ENCODE peak calls at places on chromosomes 16 and 17, in nine cellular contexts. L is foreskin fibroblast, I is cardiac fibroblast, G is psoas muscle, C is astrocyte, M is heart right ventricle, U is AG10803, T is GM12864, Z is Calu3. R is an unnamed sample.
A peak's percentile ranks its signal among the peaks of the same experiment; 100 is the strongest.

GRCh38 chr17:77119668-77120301 is 21.0 kb upstream of the SEC14L1 start:
- DNase-seq in L (no peak), I (no peak), G (no peak), C (no peak), M (no peak), U (no peak), T (no peak), Z (no peak), R (no peak)

GRCh38 chr17:61250335-61250890 is 149.2 kb upstream of the TBX2 start:
- DNase-seq in L (peak; percentile 68), I (peak; percentile 39), G (no peak), C (peak; percentile 72), M (no peak), U (peak; percentile 31), T (no peak), Z (no peak), R (no peak)

GRCh38 chr17:9355841-9356240 is 219.8 kb downstream of the STX8 start:
- DNase-seq in L (no peak), I (no peak), G (no peak), C (no peak), M (no peak), U (no peak), T (no peak), Z (no peak), R (no peak)

GRCh38 chr17:44794699-44795413 is 35.2 kb downstream of the GJC1 start:
- DNase-seq in L (peak; percentile 84), I (peak; percentile 71), G (no peak), C (peak; percentile 96), M (peak; percentile 55), U (peak; percentile 89), T (no peak), Z (no peak), R (no peak)

GRCh38 chr16:19140392-19140791 is 26.6 kb downstream of the ITPRIPL2 start:
- DNase-seq in L (no peak), I (no peak), G (no peak), C (no peak), M (no peak), U (no peak), T (no peak), Z (no peak), R (no peak)

GRCh38 chr17:62705116-62705515 is 77.6 kb downstream of the MRC2 start:
- DNase-seq in L (peak; percentile 49), I (peak; percentile 39), G (no peak), C (no peak), M (peak; percentile 52), U (no peak), T (no peak), Z (no peak), R (peak; percentile 30)

GRCh38 chr17:512926-513325 is 160.3 kb upstream of the RPH3AL start:
- DNase-seq in L (peak; percentile 80), I (peak; percentile 27), G (no peak), C (no peak), M (no peak), U (peak; percentile 84), T (no peak), Z (no peak), R (no peak)

GRCh38 chr17:44804301-44805061 is 25.6 kb downstream of the GJC1 start:
- DNase-seq in L (peak; percentile 52), I (peak; percentile 46), G (no peak), C (no peak), M (peak; percentile 60), U (no peak), T (no peak), Z (no peak), R (no peak)

GRCh38 chr16:47467501-47467900 is 6.4 kb downstream of the PHKB start:
- DNase-seq in L (peak; percentile 23), I (no peak), G (no peak), C (no peak), M (no peak), U (no peak), T (no peak), Z (no peak), R (no peak)

GRCh38 chr16:65012357-65012756 is 109.5 kb downstream of the CDH11 start:
- DNase-seq in L (peak; percentile 83), I (no peak), G (no peak), C (peak; percentile 85), M (no peak), U (peak; percentile 61), T (no peak), Z (no peak), R (no peak)

GRCh38 chr17:28258347-28258887 is 60.6 kb upstream of the TMEM97 start:
- DNase-seq in L (no peak), I (no peak), G (no peak), C (no peak), M (no peak), U (no peak), T (no peak), Z (no peak), R (no peak)

GRCh38 chr16:50842589-50842988 is 100.7 kb downstream of the CYLD start:
- DNase-seq in L (no peak), I (no peak), G (no peak), C (peak; percentile 26), M (no peak), U (no peak), T (no peak), Z (no peak), R (no peak)

GRCh38 chr17:73742915-73743314 is 98.7 kb upstream of the SDK2 start:
- DNase-seq in L (no peak), I (no peak), G (no peak), C (no peak), M (no peak), U (no peak), T (no peak), Z (no peak), R (no peak)

DNA sequence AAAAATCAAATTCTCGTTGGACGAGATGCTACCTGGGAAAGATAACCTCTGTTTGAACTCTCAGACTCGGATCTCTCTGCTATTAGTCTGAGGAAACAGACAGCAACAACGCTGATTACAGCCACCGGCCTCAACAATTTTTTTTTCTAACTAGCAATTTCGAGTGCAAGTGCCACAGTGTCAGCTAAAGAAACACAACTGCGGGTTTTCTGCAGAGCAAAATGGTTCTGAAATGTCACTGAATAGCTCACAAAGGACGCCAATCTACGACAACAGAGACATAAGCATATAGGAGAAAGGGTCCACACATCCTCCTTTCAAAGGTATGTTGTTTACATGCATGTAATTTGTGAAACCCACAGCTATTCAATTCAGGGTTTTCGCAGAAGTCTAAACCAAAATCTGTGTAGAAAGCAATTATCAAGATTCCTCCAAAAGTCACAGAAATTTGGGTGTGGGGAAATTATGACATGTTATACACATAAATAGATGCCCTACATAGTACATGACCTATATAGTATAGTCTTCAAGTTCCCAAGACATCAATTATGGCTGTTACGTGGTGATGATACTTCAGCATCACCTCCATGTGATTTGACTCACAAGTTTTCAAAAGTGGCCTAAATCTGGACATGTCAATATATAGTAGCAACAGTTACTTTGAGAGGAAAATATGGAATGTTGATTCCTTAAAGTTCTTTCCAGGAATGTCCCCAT is 135.7 kb downstream of the SKAP1 start:
- DNase-seq in L (no peak), I (no peak), G (no peak), C (no peak), M (no peak), U (no peak), T (no peak), Z (no peak), R (no peak)
- TF ChIP-seq CTCF in L (no peak), I (no peak), G (no peak), C (no peak), M (no peak), U (no peak), T (no peak), Z (no peak), R (no peak)

DNA sequence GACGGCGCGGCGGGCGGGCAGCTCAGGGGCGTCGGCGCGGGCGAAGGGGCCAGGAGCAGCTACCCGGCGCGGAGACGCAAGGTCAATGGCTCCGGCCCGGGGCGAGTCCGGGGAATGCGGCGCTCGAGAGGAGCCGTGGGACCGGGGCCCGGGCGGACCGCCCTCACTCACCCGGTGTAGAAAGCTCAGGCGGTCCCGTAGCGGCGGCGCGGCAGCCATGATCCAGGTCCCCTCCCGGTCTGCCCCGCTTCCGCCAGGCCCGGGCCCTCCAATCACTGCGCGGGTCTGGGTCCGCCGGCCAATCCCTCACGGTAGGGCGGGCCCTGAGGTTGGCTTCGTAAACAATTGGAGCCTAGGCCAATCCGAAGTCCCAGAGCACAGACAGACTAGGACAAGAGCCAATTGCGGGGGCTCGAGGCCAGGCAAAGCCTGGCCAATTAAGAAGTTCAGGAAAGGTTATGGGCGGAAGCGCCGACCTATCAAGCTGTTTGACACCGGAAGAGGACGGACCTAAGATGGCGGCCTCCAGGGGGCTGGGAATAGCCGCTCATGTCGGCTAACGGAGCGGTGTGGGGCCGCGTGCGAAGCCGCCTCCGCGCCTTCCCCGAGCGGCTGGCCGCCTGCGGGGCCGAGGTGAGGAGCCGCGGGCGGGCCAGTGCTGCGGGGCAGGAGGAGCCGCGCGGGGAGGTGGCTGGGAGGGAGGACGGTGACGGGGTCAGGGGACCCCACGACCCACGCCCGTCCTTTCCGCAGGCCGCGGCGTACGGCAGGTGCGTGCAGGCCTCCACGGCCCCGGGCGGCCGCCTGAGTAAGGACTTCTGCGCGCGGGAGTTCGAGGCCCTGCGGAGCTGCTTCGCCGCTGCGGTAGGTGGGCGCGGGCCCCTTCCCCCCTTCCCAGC is at the start of the genes NDUFAF8 and TEPSIN:
- DNase-seq in L (peak; percentile 100), I (peak; percentile 100), G (peak; percentile 97), C (peak; percentile 99), M (peak; percentile 98), U (peak; percentile 100), T (peak; percentile 97), Z (peak; percentile 97), R (peak; percentile 93)
- TF ChIP-seq CTCF in L (no peak), I (no peak), G (no peak), C (no peak), M (peak; percentile 25), U (no peak), T (no peak), Z (no peak), R (no peak)

DNA sequence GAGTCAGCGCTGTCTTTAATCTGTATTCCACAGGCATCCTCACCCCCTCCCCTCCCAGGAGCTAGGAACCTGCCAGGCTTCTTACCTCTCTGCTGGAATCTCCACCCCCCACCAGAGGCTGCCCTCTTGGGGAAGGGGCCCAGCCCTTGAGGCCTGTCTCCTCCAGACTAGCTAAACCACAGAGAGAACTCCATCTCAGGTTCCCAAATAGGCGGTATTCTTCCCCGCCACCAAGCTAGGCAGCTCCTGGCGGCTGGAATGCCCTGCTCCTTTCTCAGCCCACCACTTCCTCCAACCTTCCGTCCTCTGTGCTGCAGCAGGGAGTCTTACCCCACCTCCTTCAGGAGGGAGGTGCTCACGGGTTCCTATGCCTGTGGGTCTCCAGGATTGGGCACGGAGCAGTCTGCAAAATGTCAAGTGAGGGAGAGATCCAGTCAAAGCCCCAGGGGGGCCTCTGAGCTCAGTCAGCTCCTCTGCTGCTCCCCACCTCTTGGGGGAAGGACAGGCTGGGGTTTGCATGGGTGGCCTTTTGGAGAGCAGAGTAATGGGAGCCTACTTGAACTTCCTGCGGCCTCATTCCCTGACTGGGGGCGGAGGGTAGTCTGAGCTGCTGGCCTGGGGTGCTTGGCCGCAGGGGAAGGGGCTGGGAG is 55.7 kb downstream of the SREBF1 start:
- DNase-seq in L (peak; percentile 27), I (peak; percentile 83), G (peak; percentile 11), C (peak; percentile 77), M (peak; percentile 35), U (no peak), T (no peak), Z (peak; percentile 14), R (peak; percentile 60)
- TF ChIP-seq CTCF in L (peak; percentile 8), I (no peak), G (no peak), C (peak; percentile 34), M (peak; percentile 20), U (peak; percentile 23), T (no peak), Z (no peak), R (no peak)

DNA sequence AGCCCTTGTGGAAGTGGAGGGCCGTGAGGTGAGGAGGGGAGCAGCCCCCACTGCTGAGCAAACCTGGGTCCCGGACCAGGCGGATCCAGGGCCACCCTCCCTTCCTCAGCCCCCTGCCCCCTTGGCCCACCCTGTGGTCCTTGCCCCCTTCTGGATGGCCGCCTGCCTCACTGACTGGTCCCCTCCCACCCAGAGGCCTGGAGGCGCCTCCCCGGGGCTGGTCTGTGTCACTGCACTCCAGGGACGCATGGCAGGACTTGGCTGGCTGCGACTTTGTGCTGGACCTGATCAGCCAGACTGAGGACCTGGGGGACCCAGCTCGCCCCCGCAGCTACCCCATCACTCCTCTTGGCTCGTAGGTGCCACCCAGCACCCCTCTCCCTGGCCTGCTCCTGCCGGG is 19.2 kb upstream of the SMIM5 start:
- DNase-seq in L (no peak), I (no peak), G (no peak), C (no peak), M (no peak), U (no peak), T (no peak), Z (no peak), R (no peak)
- TF ChIP-seq CTCF in L (no peak), I (peak; percentile 15), G (no peak), C (no peak), M (no peak), U (no peak), T (peak; percentile 38), Z (no peak), R (no peak)

R was measured in endothelial cell.